ENCODE peak calls at places on chromosomes 16 and 17, in eight cellular contexts. One of them, this sample, is unnamed.

GRCh38 chr16:65121870-65122723 is at the start of gene CDH11:
- DNase-seq in heart left ventricle: peak; percentile 79
- DNase-seq in pancreas: peak; percentile 25
- DNase-seq in Panc1: no peak
- DNase-seq in left ventricle myocardium inferior: peak; percentile 60
- DNase-seq in CD4-positive, alpha-beta memory T cell: no peak
- DNase-seq in CD4-positive, CD25-positive, alpha-beta regulatory T cell: no peak
- DNase-seq in cardiac muscle cell: peak; percentile 96
- DNase-seq in this sample: no peak

GRCh38 chr17:78223061-78223460 is 8.4 kb upstream of the TMEM235 start:
- DNase-seq in pancreas: no peak
- DNase-seq in heart left ventricle: no peak
- DNase-seq in left ventricle myocardium inferior: no peak
- DNase-seq in cardiac muscle cell: no peak
- DNase-seq in CD4-positive, CD25-positive, alpha-beta regulatory T cell: no peak
- DNase-seq in CD4-positive, alpha-beta memory T cell: no peak
- DNase-seq in Panc1: no peak
- DNase-seq in this sample: no peak

GRCh38 chr17:38454528-38454927 is 26.3 kb downstream of the ARHGAP23 start:
- DNase-seq in cardiac muscle cell: peak; percentile 75
- DNase-seq in Panc1: peak; percentile 25
- DNase-seq in CD4-positive, alpha-beta memory T cell: no peak
- DNase-seq in CD4-positive, CD25-positive, alpha-beta regulatory T cell: no peak
- DNase-seq in left ventricle myocardium inferior: peak; percentile 91
- DNase-seq in pancreas: no peak
- DNase-seq in heart left ventricle: peak; percentile 89
- DNase-seq in this sample: no peak

GRCh38 chr16:15052747-15053476 is 3.0 kb downstream of the NTAN1 start:
- DNase-seq in heart left ventricle: no peak
- DNase-seq in left ventricle myocardium inferior: no peak
- DNase-seq in CD4-positive, alpha-beta memory T cell: no peak
- DNase-seq in Panc1: no peak
- DNase-seq in pancreas: no peak
- DNase-seq in CD4-positive, CD25-positive, alpha-beta regulatory T cell: no peak
- DNase-seq in cardiac muscle cell: no peak
- DNase-seq in this sample: no peak

GRCh38 chr16:66354321-66354854 is 12.1 kb upstream of the CDH5 start:
- DNase-seq in heart left ventricle: no peak
- DNase-seq in CD4-positive, CD25-positive, alpha-beta regulatory T cell: no peak
- DNase-seq in left ventricle myocardium inferior: no peak
- DNase-seq in pancreas: no peak
- DNase-seq in Panc1: no peak
- DNase-seq in cardiac muscle cell: no peak
- DNase-seq in CD4-positive, alpha-beta memory T cell: no peak
- DNase-seq in this sample: no peak

GRCh38 chr17:31678431-31678830 is 180.6 kb downstream of the COPRS start:
- DNase-seq in pancreas: no peak
- DNase-seq in Panc1: no peak
- DNase-seq in left ventricle myocardium inferior: no peak
- DNase-seq in cardiac muscle cell: peak; percentile 23
- DNase-seq in CD4-positive, CD25-positive, alpha-beta regulatory T cell: no peak
- DNase-seq in CD4-positive, alpha-beta memory T cell: no peak
- DNase-seq in heart left ventricle: peak; percentile 41
- DNase-seq in this sample: no peak

GRCh38 chr16:87435399-87436224 is 43.5 kb downstream of the MAP1LC3B start:
- DNase-seq in Panc1: no peak
- DNase-seq in CD4-positive, alpha-beta memory T cell: no peak
- DNase-seq in heart left ventricle: no peak
- DNase-seq in cardiac muscle cell: peak; percentile 65
- DNase-seq in pancreas: no peak
- DNase-seq in CD4-positive, CD25-positive, alpha-beta regulatory T cell: no peak
- DNase-seq in left ventricle myocardium inferior: no peak
- DNase-seq in this sample: peak; percentile 21

GRCh38 chr16:56812884-56813283 is 52.1 kb upstream of the SLC12A3 start:
- DNase-seq in cardiac muscle cell: peak; percentile 54
- DNase-seq in CD4-positive, CD25-positive, alpha-beta regulatory T cell: no peak
- DNase-seq in heart left ventricle: no peak
- DNase-seq in CD4-positive, alpha-beta memory T cell: no peak
- DNase-seq in Panc1: no peak
- DNase-seq in pancreas: no peak
- DNase-seq in left ventricle myocardium inferior: no peak
- DNase-seq in this sample: no peak

GRCh38 chr17:11925271-11926021 is 71.8 kb downstream of the ZNF18 start:
- DNase-seq in pancreas: no peak
- DNase-seq in Panc1: no peak
- DNase-seq in heart left ventricle: no peak
- DNase-seq in CD4-positive, CD25-positive, alpha-beta regulatory T cell: no peak
- DNase-seq in CD4-positive, alpha-beta memory T cell: no peak
- DNase-seq in left ventricle myocardium inferior: peak; percentile 22
- DNase-seq in cardiac muscle cell: no peak
- DNase-seq in this sample: no peak

DNA sequence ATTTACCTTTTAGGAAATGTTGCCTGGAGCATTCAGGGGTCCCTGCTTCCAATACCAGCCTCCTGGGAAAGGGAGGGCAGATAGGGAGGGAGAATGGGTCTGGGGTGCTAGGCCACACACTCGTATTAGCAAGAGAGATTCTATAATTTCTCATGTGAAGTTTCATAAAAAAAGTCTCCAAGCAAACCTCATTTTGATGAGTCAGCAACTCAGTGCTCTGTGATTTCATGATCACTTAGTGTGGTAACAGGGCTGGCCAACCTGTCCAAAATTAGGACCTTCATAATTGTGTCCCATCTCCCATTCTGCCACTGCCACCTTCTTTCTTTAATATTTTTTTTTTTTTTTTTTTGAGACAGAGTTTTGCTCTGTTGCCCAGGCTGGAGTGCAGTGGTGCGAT is 41.4 kb downstream of the IGF2BP1 start:
- DNase-seq in Panc1: no peak
- DNase-seq in CD4-positive, CD25-positive, alpha-beta regulatory T cell: no peak
- DNase-seq in left ventricle myocardium inferior: no peak
- DNase-seq in CD4-positive, alpha-beta memory T cell: no peak
- DNase-seq in heart left ventricle: no peak
- DNase-seq in cardiac muscle cell: no peak
- DNase-seq in pancreas: no peak
- DNase-seq in this sample: no peak
- H3K36me3 ChIP-seq in Panc1: peaks cover 5% of the 10 kb centered on the region
- H3K36me3 ChIP-seq in CD4-positive, CD25-positive, alpha-beta regulatory T cell: no peaks in the 10 kb centered on the region
- H3K36me3 ChIP-seq in left ventricle myocardium inferior: no peaks in the 10 kb centered on the region
- H3K36me3 ChIP-seq in CD4-positive, alpha-beta memory T cell: no peaks in the 10 kb centered on the region
- H3K36me3 ChIP-seq in heart left ventricle: no peaks in the 10 kb centered on the region
- H3K36me3 ChIP-seq in cardiac muscle cell: peaks cover 76% of the 10 kb centered on the region
- H3K36me3 ChIP-seq in pancreas: no peaks in the 10 kb centered on the region
- H3K36me3 ChIP-seq in this sample: no peaks in the 10 kb centered on the region

GRCh38 chr17:28575126-28575795 is 1.4 kb downstream of the ALDOC start:
- DNase-seq in pancreas: no peak
- DNase-seq in heart left ventricle: peak; percentile 76
- DNase-seq in Panc1: no peak
- DNase-seq in cardiac muscle cell: no peak
- DNase-seq in CD4-positive, alpha-beta memory T cell: no peak
- DNase-seq in left ventricle myocardium inferior: peak; percentile 81
- DNase-seq in CD4-positive, CD25-positive, alpha-beta regulatory T cell: no peak
- DNase-seq in this sample: no peak

GRCh38 chr17:28578246-28579195 is 1.8 kb upstream of the ALDOC start:
- DNase-seq in heart left ventricle: no peak
- DNase-seq in CD4-positive, alpha-beta memory T cell: no peak
- DNase-seq in cardiac muscle cell: no peak
- DNase-seq in pancreas: no peak
- DNase-seq in Panc1: no peak
- DNase-seq in left ventricle myocardium inferior: no peak
- DNase-seq in CD4-positive, CD25-positive, alpha-beta regulatory T cell: no peak
- DNase-seq in this sample: no peak

GRCh38 chr17:28576758-28577465 is at the start of gene ALDOC:
- DNase-seq in Panc1: peak; percentile 27
- DNase-seq in pancreas: peak; percentile 99
- DNase-seq in heart left ventricle: peak; percentile 98
- DNase-seq in cardiac muscle cell: peak; percentile 95
- DNase-seq in CD4-positive, CD25-positive, alpha-beta regulatory T cell: peak; percentile 97
- DNase-seq in left ventricle myocardium inferior: peak; percentile 98
- DNase-seq in CD4-positive, alpha-beta memory T cell: peak; percentile 97
- DNase-seq in this sample: peak; percentile 86

GRCh38 chr17:28579526-28579925 is 2.8 kb upstream of the ALDOC start:
- DNase-seq in heart left ventricle: no peak
- DNase-seq in CD4-positive, CD25-positive, alpha-beta regulatory T cell: no peak
- DNase-seq in CD4-positive, alpha-beta memory T cell: no peak
- DNase-seq in pancreas: no peak
- DNase-seq in left ventricle myocardium inferior: no peak
- DNase-seq in Panc1: no peak
- DNase-seq in cardiac muscle cell: no peak
- DNase-seq in this sample: no peak

GRCh38 chr17:28577466-28577824 is 750 bp upstream of the ALDOC start:
- DNase-seq in CD4-positive, alpha-beta memory T cell: no peak
- DNase-seq in left ventricle myocardium inferior: no peak
- DNase-seq in CD4-positive, CD25-positive, alpha-beta regulatory T cell: no peak
- DNase-seq in cardiac muscle cell: no peak
- DNase-seq in heart left ventricle: no peak
- DNase-seq in pancreas: no peak
- DNase-seq in Panc1: no peak
- DNase-seq in this sample: no peak
- H3K36me3 ChIP-seq in CD4-positive, alpha-beta memory T cell: no peaks in the 10 kb centered on the region
- H3K36me3 ChIP-seq in left ventricle myocardium inferior: peaks cover 11% of the 10 kb centered on the region
- H3K36me3 ChIP-seq in CD4-positive, CD25-positive, alpha-beta regulatory T cell: no peaks in the 10 kb centered on the region
- H3K36me3 ChIP-seq in cardiac muscle cell: peaks cover 10% of the 10 kb centered on the region
- H3K36me3 ChIP-seq in heart left ventricle: peaks cover 3% of the 10 kb centered on the region
- H3K36me3 ChIP-seq in pancreas: no peaks in the 10 kb centered on the region
- H3K36me3 ChIP-seq in Panc1: peaks cover 4% of the 10 kb centered on the region
- H3K36me3 ChIP-seq in this sample: peaks cover 12% of the 10 kb centered on the region

GRCh38 chr16:89962754-89963498 is 14.4 kb downstream of the DEF8 start:
- DNase-seq in CD4-positive, alpha-beta memory T cell: no peak
- DNase-seq in heart left ventricle: peak; percentile 52
- DNase-seq in pancreas: no peak
- DNase-seq in Panc1: no peak
- DNase-seq in left ventricle myocardium inferior: no peak
- DNase-seq in CD4-positive, CD25-positive, alpha-beta regulatory T cell: no peak
- DNase-seq in cardiac muscle cell: no peak
- DNase-seq in this sample: no peak
- H3K36me3 ChIP-seq in CD4-positive, alpha-beta memory T cell: no peaks in the 10 kb centered on the region
- H3K36me3 ChIP-seq in heart left ventricle: peaks cover 34% of the 10 kb centered on the region
- H3K36me3 ChIP-seq in pancreas: no peaks in the 10 kb centered on the region
- H3K36me3 ChIP-seq in Panc1: no peaks in the 10 kb centered on the region
- H3K36me3 ChIP-seq in left ventricle myocardium inferior: peaks cover 51% of the 10 kb centered on the region
- H3K36me3 ChIP-seq in CD4-positive, CD25-positive, alpha-beta regulatory T cell: peaks cover 4% of the 10 kb centered on the region
- H3K36me3 ChIP-seq in cardiac muscle cell: peaks cover 10% of the 10 kb centered on the region
- H3K36me3 ChIP-seq in this sample: peaks cover 11% of the 10 kb centered on the region

GRCh38 chr17:76317535-76317934 is 9.5 kb upstream of the QRICH2 start:
- DNase-seq in CD4-positive, alpha-beta memory T cell: no peak
- DNase-seq in CD4-positive, CD25-positive, alpha-beta regulatory T cell: no peak
- DNase-seq in heart left ventricle: no peak
- DNase-seq in pancreas: no peak
- DNase-seq in Panc1: no peak
- DNase-seq in cardiac muscle cell: no peak
- DNase-seq in left ventricle myocardium inferior: no peak
- DNase-seq in this sample: no peak
- H3K36me3 ChIP-seq in CD4-positive, alpha-beta memory T cell: peaks cover 12% of the 10 kb centered on the region
- H3K36me3 ChIP-seq in CD4-positive, CD25-positive, alpha-beta regulatory T cell: peaks cover 15% of the 10 kb centered on the region
- H3K36me3 ChIP-seq in heart left ventricle: peaks cover 71% of the 10 kb centered on the region
- H3K36me3 ChIP-seq in pancreas: no peaks in the 10 kb centered on the region
- H3K36me3 ChIP-seq in Panc1: peaks cover 7% of the 10 kb centered on the region
- H3K36me3 ChIP-seq in cardiac muscle cell: peaks cover 25% of the 10 kb centered on the region
- H3K36me3 ChIP-seq in left ventricle myocardium inferior: peaks cover 66% of the 10 kb centered on the region
- H3K36me3 ChIP-seq in this sample: peaks cover 10% of the 10 kb centered on the region

GRCh38 chr17:59238904-59239303 is 18.6 kb downstream of the GDPD1 start:
- DNase-seq in left ventricle myocardium inferior: no peak
- DNase-seq in heart left ventricle: no peak
- DNase-seq in cardiac muscle cell: no peak
- DNase-seq in Panc1: no peak
- DNase-seq in CD4-positive, alpha-beta memory T cell: no peak
- DNase-seq in CD4-positive, CD25-positive, alpha-beta regulatory T cell: no peak
- DNase-seq in pancreas: no peak
- DNase-seq in this sample: no peak
- H3K36me3 ChIP-seq in left ventricle myocardium inferior: no peaks in the 10 kb centered on the region
- H3K36me3 ChIP-seq in heart left ventricle: no peaks in the 10 kb centered on the region
- H3K36me3 ChIP-seq in cardiac muscle cell: no peaks in the 10 kb centered on the region
- H3K36me3 ChIP-seq in Panc1: no peaks in the 10 kb centered on the region
- H3K36me3 ChIP-seq in CD4-positive, alpha-beta memory T cell: no peaks in the 10 kb centered on the region
- H3K36me3 ChIP-seq in CD4-positive, CD25-positive, alpha-beta regulatory T cell: no peaks in the 10 kb centered on the region
- H3K36me3 ChIP-seq in pancreas: no peaks in the 10 kb centered on the region
- H3K36me3 ChIP-seq in this sample: no peaks in the 10 kb centered on the region

GRCh38 chr17:67124469-67125148 is 80.3 kb downstream of the CACNG1 start:
- DNase-seq in CD4-positive, CD25-positive, alpha-beta regulatory T cell: no peak
- DNase-seq in CD4-positive, alpha-beta memory T cell: no peak
- DNase-seq in heart left ventricle: no peak
- DNase-seq in Panc1: no peak
- DNase-seq in cardiac muscle cell: no peak
- DNase-seq in pancreas: no peak
- DNase-seq in left ventricle myocardium inferior: no peak
- DNase-seq in this sample: no peak
- H3K36me3 ChIP-seq in CD4-positive, CD25-positive, alpha-beta regulatory T cell: peaks cover 79% of the 10 kb centered on the region
- H3K36me3 ChIP-seq in CD4-positive, alpha-beta memory T cell: peaks cover 27% of the 10 kb centered on the region
- H3K36me3 ChIP-seq in heart left ventricle: peaks cover 80% of the 10 kb centered on the region
- H3K36me3 ChIP-seq in Panc1: peaks cover 3% of the 10 kb centered on the region
- H3K36me3 ChIP-seq in cardiac muscle cell: peaks cover 38% of the 10 kb centered on the region
- H3K36me3 ChIP-seq in pancreas: no peaks in the 10 kb centered on the region
- H3K36me3 ChIP-seq in left ventricle myocardium inferior: peaks cover 57% of the 10 kb centered on the region
- H3K36me3 ChIP-seq in this sample: peaks cover 13% of the 10 kb centered on the region

GRCh38 chr16:19133600-19133999 is 19.8 kb downstream of the ITPRIPL2 start:
- DNase-seq in Panc1: no peak
- DNase-seq in CD4-positive, alpha-beta memory T cell: no peak
- DNase-seq in left ventricle myocardium inferior: no peak
- DNase-seq in CD4-positive, CD25-positive, alpha-beta regulatory T cell: no peak
- DNase-seq in pancreas: no peak
- DNase-seq in heart left ventricle: no peak
- DNase-seq in cardiac muscle cell: no peak
- DNase-seq in this sample: no peak

GRCh38 chr16:19130852-19131808 is 17.4 kb downstream of the ITPRIPL2 start:
- DNase-seq in pancreas: no peak
- DNase-seq in heart left ventricle: peak; percentile 66
- DNase-seq in Panc1: no peak
- DNase-seq in CD4-positive, alpha-beta memory T cell: no peak
- DNase-seq in cardiac muscle cell: peak; percentile 80
- DNase-seq in CD4-positive, CD25-positive, alpha-beta regulatory T cell: no peak
- DNase-seq in left ventricle myocardium inferior: peak; percentile 54
- DNase-seq in this sample: no peak

GRCh38 chr16:19135201-19135838 is 21.6 kb downstream of the ITPRIPL2 start:
- DNase-seq in CD4-positive, alpha-beta memory T cell: no peak
- DNase-seq in Panc1: no peak
- DNase-seq in pancreas: no peak
- DNase-seq in left ventricle myocardium inferior: no peak
- DNase-seq in CD4-positive, CD25-positive, alpha-beta regulatory T cell: no peak
- DNase-seq in heart left ventricle: no peak
- DNase-seq in cardiac muscle cell: no peak
- DNase-seq in this sample: no peak

GRCh38 chr16:19131809-19132777 is 18.3 kb downstream of the ITPRIPL2 start:
- DNase-seq in CD4-positive, CD25-positive, alpha-beta regulatory T cell: no peak
- DNase-seq in Panc1: no peak
- DNase-seq in cardiac muscle cell: no peak
- DNase-seq in CD4-positive, alpha-beta memory T cell: no peak
- DNase-seq in left ventricle myocardium inferior: no peak
- DNase-seq in pancreas: no peak
- DNase-seq in heart left ventricle: no peak
- DNase-seq in this sample: no peak

GRCh38 chr16:19132898-19133297 is 19.1 kb downstream of the ITPRIPL2 start:
- DNase-seq in CD4-positive, CD25-positive, alpha-beta regulatory T cell: no peak
- DNase-seq in CD4-positive, alpha-beta memory T cell: no peak
- DNase-seq in pancreas: no peak
- DNase-seq in cardiac muscle cell: no peak
- DNase-seq in Panc1: no peak
- DNase-seq in left ventricle myocardium inferior: no peak
- DNase-seq in heart left ventricle: no peak
- DNase-seq in this sample: no peak
- H3K36me3 ChIP-seq in CD4-positive, CD25-positive, alpha-beta regulatory T cell: no peaks in the 10 kb centered on the region
- H3K36me3 ChIP-seq in CD4-positive, alpha-beta memory T cell: no peaks in the 10 kb centered on the region
- H3K36me3 ChIP-seq in pancreas: no peaks in the 10 kb centered on the region
- H3K36me3 ChIP-seq in cardiac muscle cell: no peaks in the 10 kb centered on the region
- H3K36me3 ChIP-seq in Panc1: no peaks in the 10 kb centered on the region
- H3K36me3 ChIP-seq in left ventricle myocardium inferior: no peaks in the 10 kb centered on the region
- H3K36me3 ChIP-seq in heart left ventricle: no peaks in the 10 kb centered on the region
- H3K36me3 ChIP-seq in this sample: no peaks in the 10 kb centered on the region